ENCODE peak calls at places on chromosomes 16 and 17, in ten cellular contexts. One of them, this sample, is unnamed.

GRCh38 chr16:83969771-83970429 is 1.9 kb downstream of the NECAB2 start:
- DNase-seq in choroid plexus epithelial cell: no peak
- DNase-seq in AG04449: no peak
- DNase-seq in heart right ventricle: no peak
- DNase-seq in cardiac muscle cell: no peak
- DNase-seq in transverse colon: no peak
- DNase-seq in tibial artery: no peak
- DNase-seq in thoracic aorta: no peak
- DNase-seq in body of pancreas: no peak
- DNase-seq in fibroblast of villous mesenchyme: no peak
- DNase-seq in this sample: no peak

GRCh38 chr17:62680541-62681052 is 53.1 kb downstream of the MRC2 start:
- DNase-seq in AG04449: no peak
- DNase-seq in transverse colon: peak
- DNase-seq in fibroblast of villous mesenchyme: no peak
- DNase-seq in heart right ventricle: no peak
- DNase-seq in cardiac muscle cell: no peak
- DNase-seq in choroid plexus epithelial cell: no peak
- DNase-seq in thoracic aorta: no peak
- DNase-seq in tibial artery: no peak
- DNase-seq in body of pancreas: no peak
- DNase-seq in this sample: peak

GRCh38 chr17:78419970-78420820 is 41.7 kb downstream of the PGS1 start:
- DNase-seq in body of pancreas: no peak
- DNase-seq in cardiac muscle cell: no peak
- DNase-seq in heart right ventricle: no peak
- DNase-seq in tibial artery: no peak
- DNase-seq in transverse colon: no peak
- DNase-seq in thoracic aorta: no peak
- DNase-seq in choroid plexus epithelial cell: no peak
- DNase-seq in fibroblast of villous mesenchyme: peak
- DNase-seq in AG04449: no peak
- DNase-seq in this sample: no peak

GRCh38 chr16:87705780-87706277 is 60.0 kb downstream of the KLHDC4 start:
- DNase-seq in choroid plexus epithelial cell: peak
- DNase-seq in tibial artery: no peak
- DNase-seq in fibroblast of villous mesenchyme: no peak
- DNase-seq in body of pancreas: peak
- DNase-seq in transverse colon: no peak
- DNase-seq in AG04449: no peak
- DNase-seq in heart right ventricle: no peak
- DNase-seq in thoracic aorta: no peak
- DNase-seq in cardiac muscle cell: no peak
- DNase-seq in this sample: no peak

GRCh38 chr17:76234354-76234679 is 6.0 kb downstream of the RNF157 start:
- DNase-seq in AG04449: no peak
- DNase-seq in transverse colon: no peak
- DNase-seq in heart right ventricle: no peak
- DNase-seq in body of pancreas: no peak
- DNase-seq in choroid plexus epithelial cell: no peak
- DNase-seq in fibroblast of villous mesenchyme: no peak
- DNase-seq in tibial artery: no peak
- DNase-seq in cardiac muscle cell: no peak
- DNase-seq in thoracic aorta: no peak
- DNase-seq in this sample: no peak

GRCh38 chr16:86880316-86881117 is 302.2 kb downstream of the FOXL1 start:
- DNase-seq in tibial artery: no peak
- DNase-seq in fibroblast of villous mesenchyme: no peak
- DNase-seq in cardiac muscle cell: no peak
- DNase-seq in transverse colon: no peak
- DNase-seq in thoracic aorta: no peak
- DNase-seq in choroid plexus epithelial cell: peak
- DNase-seq in heart right ventricle: no peak
- DNase-seq in body of pancreas: no peak
- DNase-seq in AG04449: no peak
- DNase-seq in this sample: no peak

GRCh38 chr16:3983081-3983520 is 102.6 kb upstream of the CREBBP start:
- DNase-seq in heart right ventricle: peak
- DNase-seq in transverse colon: peak
- DNase-seq in tibial artery: peak
- DNase-seq in choroid plexus epithelial cell: peak
- DNase-seq in fibroblast of villous mesenchyme: peak
- DNase-seq in AG04449: no peak
- DNase-seq in body of pancreas: peak
- DNase-seq in thoracic aorta: no peak
- DNase-seq in cardiac muscle cell: peak
- DNase-seq in this sample: peak

GRCh38 chr17:62735027-62735651 is 73.0 kb downstream of the MARCHF10 start:
- DNase-seq in AG04449: no peak
- DNase-seq in body of pancreas: no peak
- DNase-seq in tibial artery: no peak
- DNase-seq in heart right ventricle: no peak
- DNase-seq in cardiac muscle cell: no peak
- DNase-seq in transverse colon: no peak
- DNase-seq in fibroblast of villous mesenchyme: no peak
- DNase-seq in choroid plexus epithelial cell: no peak
- DNase-seq in thoracic aorta: no peak
- DNase-seq in this sample: no peak

GRCh38 chr16:13997933-13998332 is 73.2 kb upstream of the MRTFB start:
- DNase-seq in fibroblast of villous mesenchyme: no peak
- DNase-seq in transverse colon: peak
- DNase-seq in choroid plexus epithelial cell: no peak
- DNase-seq in AG04449: no peak
- DNase-seq in tibial artery: no peak
- DNase-seq in body of pancreas: peak
- DNase-seq in thoracic aorta: no peak
- DNase-seq in heart right ventricle: no peak
- DNase-seq in cardiac muscle cell: no peak
- DNase-seq in this sample: no peak

DNA sequence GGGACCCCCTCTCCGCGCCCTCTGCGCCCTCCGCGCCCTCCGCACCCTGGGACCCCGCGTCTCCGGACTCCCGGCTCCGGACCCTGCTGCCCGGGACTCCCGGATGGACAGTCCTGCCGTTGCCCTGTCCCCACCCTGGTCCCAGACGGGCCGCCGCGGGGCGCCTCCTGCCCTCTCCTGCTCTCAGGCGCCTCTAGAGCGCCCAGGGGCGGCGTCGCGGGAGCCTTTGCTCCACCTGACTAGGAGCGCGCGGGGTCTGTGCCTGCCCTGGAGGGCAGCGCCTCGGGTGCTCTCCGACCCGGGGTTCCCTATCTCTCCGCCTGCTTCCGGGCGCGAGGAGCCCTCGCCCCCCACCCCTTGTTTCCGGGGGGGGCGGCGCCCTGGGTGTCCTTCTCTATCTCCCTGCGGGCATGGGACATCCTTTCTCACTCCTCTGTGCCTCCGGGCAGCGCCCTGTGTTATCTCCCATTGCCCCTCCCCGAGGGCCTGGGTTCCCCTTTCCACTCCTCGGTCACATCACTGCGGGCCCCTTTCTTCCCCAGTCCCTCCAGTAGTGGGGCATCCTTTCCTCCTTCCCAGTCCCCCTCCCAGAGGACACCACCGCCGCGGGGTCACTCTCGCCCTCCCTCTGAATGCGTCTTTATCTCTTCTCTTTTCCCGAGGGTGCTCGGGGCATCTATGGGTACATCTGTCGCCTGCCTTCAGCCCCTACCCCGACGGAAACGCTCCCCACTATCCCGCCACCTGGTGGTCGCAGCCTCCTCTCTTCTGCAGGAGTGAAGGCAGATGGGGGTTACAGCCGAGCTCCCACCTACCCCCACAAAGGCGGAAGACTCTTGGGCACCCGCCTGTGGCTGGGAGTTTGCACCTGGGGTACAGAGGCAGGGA is 865 bp downstream of the PRKCB start:
- DNase-seq in cardiac muscle cell: no peak
- DNase-seq in body of pancreas: no peak
- DNase-seq in thoracic aorta: no peak
- DNase-seq in choroid plexus epithelial cell: no peak
- DNase-seq in fibroblast of villous mesenchyme: no peak
- DNase-seq in transverse colon: peak
- DNase-seq in heart right ventricle: no peak
- DNase-seq in AG04449: no peak
- DNase-seq in tibial artery: no peak
- DNase-seq in this sample: no peak
- TF ChIP-seq CTCF in cardiac muscle cell: no peak
- TF ChIP-seq CTCF in body of pancreas: no peak
- TF ChIP-seq CTCF in thoracic aorta: no peak
- TF ChIP-seq CTCF in choroid plexus epithelial cell: no peak
- TF ChIP-seq CTCF in fibroblast of villous mesenchyme: no peak
- TF ChIP-seq CTCF in transverse colon: no peak
- TF ChIP-seq CTCF in heart right ventricle: no peak
- TF ChIP-seq CTCF in AG04449: no peak
- TF ChIP-seq CTCF in tibial artery: no peak
- TF ChIP-seq CTCF in this sample: no peak

DNA sequence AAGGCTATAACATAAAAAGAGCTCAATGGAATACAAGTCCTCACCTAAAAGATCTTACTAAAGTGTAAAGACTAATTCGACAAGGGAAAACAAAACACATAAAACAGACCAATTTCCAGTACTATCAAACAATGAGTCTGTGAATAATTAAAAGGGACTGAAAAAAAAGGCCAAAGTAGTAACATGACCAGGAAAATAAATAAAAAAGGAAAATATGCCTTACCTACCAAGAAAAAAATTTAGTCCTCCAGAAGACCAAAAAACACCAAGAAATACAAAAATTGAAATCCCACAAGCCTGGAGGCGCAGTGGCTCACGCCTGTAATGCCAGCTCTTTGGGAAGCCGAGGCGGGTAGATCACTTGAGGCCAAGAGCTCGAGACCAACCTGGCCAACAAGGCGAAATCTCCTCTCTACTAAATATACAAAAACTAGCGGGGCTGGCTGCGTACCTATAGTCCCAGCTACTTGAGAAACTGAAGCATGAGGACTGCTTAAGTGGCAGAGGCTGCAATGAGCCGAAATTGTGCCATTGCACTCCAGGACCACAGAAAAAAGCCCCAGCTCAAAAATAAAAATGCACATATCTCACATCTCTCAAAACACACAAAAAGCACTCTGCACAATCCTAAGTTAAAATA is 60.8 kb downstream of the TEX14 start:
- DNase-seq in choroid plexus epithelial cell: no peak
- DNase-seq in heart right ventricle: peak
- DNase-seq in thoracic aorta: no peak
- DNase-seq in body of pancreas: peak
- DNase-seq in tibial artery: peak
- DNase-seq in fibroblast of villous mesenchyme: no peak
- DNase-seq in transverse colon: peak
- DNase-seq in cardiac muscle cell: no peak
- DNase-seq in AG04449: no peak
- DNase-seq in this sample: no peak
- H3K4me3 ChIP-seq in choroid plexus epithelial cell: no peak
- H3K4me3 ChIP-seq in heart right ventricle: peak
- H3K4me3 ChIP-seq in thoracic aorta: peak
- H3K4me3 ChIP-seq in body of pancreas: no peak
- H3K4me3 ChIP-seq in tibial artery: peak
- H3K4me3 ChIP-seq in fibroblast of villous mesenchyme: no peak
- H3K4me3 ChIP-seq in transverse colon: peak
- H3K4me3 ChIP-seq in cardiac muscle cell: no peak
- H3K4me3 ChIP-seq in AG04449: no peak
- H3K4me3 ChIP-seq in this sample: no peak

GRCh38 chr17:43526886-43527648 is 19.1 kb downstream of the ETV4 start:
- DNase-seq in transverse colon: no peak
- DNase-seq in tibial artery: no peak
- DNase-seq in heart right ventricle: no peak
- DNase-seq in cardiac muscle cell: no peak
- DNase-seq in AG04449: no peak
- DNase-seq in body of pancreas: no peak
- DNase-seq in choroid plexus epithelial cell: no peak
- DNase-seq in thoracic aorta: no peak
- DNase-seq in fibroblast of villous mesenchyme: no peak
- DNase-seq in this sample: no peak
- TF ChIP-seq CTCF in transverse colon: no peak
- TF ChIP-seq CTCF in tibial artery: no peak
- TF ChIP-seq CTCF in heart right ventricle: no peak
- TF ChIP-seq CTCF in cardiac muscle cell: no peak
- TF ChIP-seq CTCF in AG04449: no peak
- TF ChIP-seq CTCF in body of pancreas: no peak
- TF ChIP-seq CTCF in choroid plexus epithelial cell: no peak
- TF ChIP-seq CTCF in thoracic aorta: no peak
- TF ChIP-seq CTCF in fibroblast of villous mesenchyme: no peak
- TF ChIP-seq CTCF in this sample: no peak

DNA sequence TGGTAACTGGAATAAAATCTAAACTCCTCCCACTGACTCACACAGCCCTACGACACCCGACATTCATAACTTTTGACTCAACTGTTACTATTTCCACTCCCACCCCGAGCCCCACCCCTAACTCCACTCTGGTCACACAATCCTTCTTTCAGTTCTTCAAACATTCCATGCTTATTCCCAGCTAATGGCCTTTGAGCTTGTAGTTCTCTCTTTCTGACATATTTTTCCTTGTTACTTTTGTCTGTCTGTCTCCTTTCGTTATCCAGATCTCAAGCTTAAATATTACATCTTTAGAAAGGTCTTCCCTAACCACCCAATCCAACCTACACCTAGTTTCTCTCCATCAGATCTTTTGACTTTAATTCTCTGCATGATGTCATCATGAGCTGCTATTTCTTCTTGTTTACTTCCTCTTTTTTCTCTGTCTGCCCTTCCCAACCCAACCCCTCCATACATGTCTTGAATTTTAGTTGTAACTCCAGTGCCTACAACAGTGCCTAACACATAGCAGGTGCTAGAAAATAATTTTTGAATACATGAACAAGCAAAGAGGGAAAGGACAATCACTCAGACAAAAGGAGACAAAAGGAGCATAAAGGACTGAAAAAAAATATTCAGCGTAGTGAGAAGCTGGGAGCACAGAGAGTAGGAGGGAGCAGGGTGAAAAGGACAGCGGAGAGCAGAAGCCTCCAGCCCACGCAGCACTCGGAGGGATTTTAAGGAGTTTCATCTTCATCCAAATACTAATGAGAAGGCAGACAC is 65.2 kb upstream of the SMIM36 start:
- DNase-seq in choroid plexus epithelial cell: peak
- DNase-seq in AG04449: no peak
- DNase-seq in transverse colon: no peak
- DNase-seq in thoracic aorta: no peak
- DNase-seq in cardiac muscle cell: peak
- DNase-seq in body of pancreas: peak
- DNase-seq in fibroblast of villous mesenchyme: peak
- DNase-seq in tibial artery: peak
- DNase-seq in heart right ventricle: peak
- DNase-seq in this sample: peak
- H3K4me3 ChIP-seq in choroid plexus epithelial cell: no peak
- H3K4me3 ChIP-seq in AG04449: peak
- H3K4me3 ChIP-seq in transverse colon: peak
- H3K4me3 ChIP-seq in thoracic aorta: peak
- H3K4me3 ChIP-seq in cardiac muscle cell: no peak
- H3K4me3 ChIP-seq in body of pancreas: no peak
- H3K4me3 ChIP-seq in fibroblast of villous mesenchyme: peak
- H3K4me3 ChIP-seq in tibial artery: peak
- H3K4me3 ChIP-seq in heart right ventricle: peak
- H3K4me3 ChIP-seq in this sample: no peak

This sample was measured in epithelial cell of esophagus.